ENCODE peak calls at places on chromosomes 12 and 14, in five cellular contexts. E is HepG2, B is NT2/D1, O is GM12878, K is H1. T is an unnamed sample.

GRCh38 chr14:94115068-94115591 is 4.6 kb downstream of the IFI27 start:
- DNase-seq in E (no peak), B (no peak), O (no peak), K (no peak), T (no peak)

GRCh38 chr12:125093681-125094025 is 28.4 kb downstream of the AACS start:
- DNase-seq in E (no peak), B (no peak), O (no peak), K (no peak), T (no peak)

GRCh38 chr14:99575043-99576023 is 28.7 kb downstream of the CCDC85C start:
- DNase-seq in E (peak; percentile 52), B (no peak), O (no peak), K (no peak), T (peak; percentile 24)

GRCh38 chr12:108804361-108804949 is 52.9 kb downstream of the SSH1 start:
- DNase-seq in E (no peak), B (no peak), O (no peak), K (no peak), T (no peak)

GRCh38 chr12:59780605-59781135 is 184.8 kb downstream of the SLC16A7 start:
- DNase-seq in E (peak; percentile 7), B (peak; percentile 18), O (no peak), K (peak; percentile 9), T (no peak)

GRCh38 chr12:54596526-54596946 is 8.1 kb upstream of the PPP1R1A start:
- DNase-seq in E (peak; percentile 40), B (peak; percentile 77), O (no peak), K (peak; percentile 50), T (peak; percentile 74)

GRCh38 chr14:102212845-102213244 is 73.1 kb downstream of the WDR20 start:
- DNase-seq in E (no peak), B (no peak), O (no peak), K (no peak), T (no peak)

GRCh38 chr12:2627343-2628191 is 167.2 kb upstream of the FKBP4 start:
- DNase-seq in E (no peak), B (no peak), O (no peak), K (no peak), T (no peak)

GRCh38 chr12:116040412-116040811 is 237.1 kb downstream of the MED13L start:
- DNase-seq in E (no peak), B (no peak), O (no peak), K (no peak), T (no peak)

GRCh38 chr12:42791399-42791798 is 201.9 kb upstream of the PRICKLE1 start:
- DNase-seq in E (no peak), B (no peak), O (no peak), K (no peak), T (no peak)

GRCh38 chr12:39043425-39043824 is 138.0 kb upstream of the CPNE8 start:
- DNase-seq in E (no peak), B (no peak), O (no peak), K (no peak), T (no peak)

GRCh38 chr14:93137864-93138263 is 22.1 kb upstream of the ITPK1 start:
- DNase-seq in E (peak; percentile 56), B (no peak), O (no peak), K (no peak), T (peak; percentile 41)

GRCh38 chr14:76904100-76904739 is 78.0 kb downstream of the LRRC74A start:
- DNase-seq in E (no peak), B (no peak), O (no peak), K (no peak), T (no peak)

GRCh38 chr12:54572881-54573280 is 15.6 kb downstream of the PPP1R1A start:
- DNase-seq in E (no peak), B (no peak), O (no peak), K (no peak), T (no peak)

GRCh38 chr12:19105468-19105867 is 24.1 kb upstream of the PLEKHA5 start:
- DNase-seq in E (no peak), B (no peak), O (no peak), K (no peak), T (no peak)

GRCh38 chr12:56315626-56316473 is at the start of gene CNPY2:
- DNase-seq in E (peak; percentile 99), B (peak; percentile 99), O (peak; percentile 97), K (peak; percentile 98), T (peak; percentile 92)

GRCh38 chr12:131915774-131916173 is 13.3 kb upstream of the PUS1 start:
- DNase-seq in E (no peak), B (no peak), O (no peak), K (no peak), T (no peak)
- TF ChIP-seq SUZ12 in E (no peak), B (no peak), O (no peak), K (no peak), T (no peak)

DNA sequence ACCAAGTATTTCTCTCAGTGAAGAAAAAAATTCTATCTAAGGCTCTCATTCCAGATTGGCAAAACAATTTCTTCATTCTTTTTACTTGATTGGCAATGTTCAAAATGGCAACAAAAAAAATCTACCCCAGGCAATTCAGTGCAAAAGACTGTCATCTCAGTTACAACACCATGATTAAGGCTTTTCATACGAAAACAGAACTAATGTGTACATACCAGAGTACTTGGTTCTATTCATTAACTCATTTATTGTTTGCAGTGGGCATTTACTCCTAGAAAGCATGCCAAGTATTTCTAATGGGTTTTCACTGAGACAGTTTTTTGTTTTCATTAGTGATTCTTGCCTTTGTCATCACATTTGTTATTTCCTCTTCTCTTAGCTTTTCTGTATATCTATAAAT is 33.0 kb downstream of the DBX2 start:
- DNase-seq in E (no peak), B (no peak), O (no peak), K (no peak), T (no peak)
- TF ChIP-seq SUZ12 in E (no peak), B (no peak), O (no peak), K (no peak), T (no peak)

GRCh38 chr14:78291958-78292357 is 121.8 kb downstream of the NRXN3 start:
- DNase-seq in E (no peak), B (no peak), O (peak; percentile 3), K (no peak), T (no peak)

GRCh38 chr14:78286210-78286609 is 116.0 kb downstream of the NRXN3 start:
- DNase-seq in E (no peak), B (no peak), O (no peak), K (no peak), T (no peak)
- TF ChIP-seq SUZ12 in E (no peak), B (no peak), O (no peak), K (no peak), T (no peak)

GRCh38 chr14:44897041-44897843 is 64.5 kb downstream of the KLHL28 start:
- DNase-seq in E (peak; percentile 94), B (peak; percentile 82), O (peak; percentile 89), K (peak; percentile 91), T (peak; percentile 98)

GRCh38 chr14:44898547-44898946 is 63.2 kb downstream of the KLHL28 start:
- DNase-seq in E (no peak), B (no peak), O (no peak), K (no peak), T (no peak)

GRCh38 chr14:44896275-44897040 is 65.3 kb downstream of the KLHL28 start:
- DNase-seq in E (peak; percentile 33), B (no peak), O (no peak), K (no peak), T (no peak)

GRCh38 chr14:44897844-44898151 is 63.9 kb downstream of the KLHL28 start:
- DNase-seq in E (no peak), B (no peak), O (no peak), K (no peak), T (no peak)

GRCh38 chr14:44901696-44902095 is 60.1 kb downstream of the KLHL28 start:
- DNase-seq in E (peak; percentile 18), B (no peak), O (no peak), K (no peak), T (no peak)
- TF ChIP-seq SUZ12 in E (no peak), B (no peak), O (no peak), K (no peak), T (no peak)

DNA sequence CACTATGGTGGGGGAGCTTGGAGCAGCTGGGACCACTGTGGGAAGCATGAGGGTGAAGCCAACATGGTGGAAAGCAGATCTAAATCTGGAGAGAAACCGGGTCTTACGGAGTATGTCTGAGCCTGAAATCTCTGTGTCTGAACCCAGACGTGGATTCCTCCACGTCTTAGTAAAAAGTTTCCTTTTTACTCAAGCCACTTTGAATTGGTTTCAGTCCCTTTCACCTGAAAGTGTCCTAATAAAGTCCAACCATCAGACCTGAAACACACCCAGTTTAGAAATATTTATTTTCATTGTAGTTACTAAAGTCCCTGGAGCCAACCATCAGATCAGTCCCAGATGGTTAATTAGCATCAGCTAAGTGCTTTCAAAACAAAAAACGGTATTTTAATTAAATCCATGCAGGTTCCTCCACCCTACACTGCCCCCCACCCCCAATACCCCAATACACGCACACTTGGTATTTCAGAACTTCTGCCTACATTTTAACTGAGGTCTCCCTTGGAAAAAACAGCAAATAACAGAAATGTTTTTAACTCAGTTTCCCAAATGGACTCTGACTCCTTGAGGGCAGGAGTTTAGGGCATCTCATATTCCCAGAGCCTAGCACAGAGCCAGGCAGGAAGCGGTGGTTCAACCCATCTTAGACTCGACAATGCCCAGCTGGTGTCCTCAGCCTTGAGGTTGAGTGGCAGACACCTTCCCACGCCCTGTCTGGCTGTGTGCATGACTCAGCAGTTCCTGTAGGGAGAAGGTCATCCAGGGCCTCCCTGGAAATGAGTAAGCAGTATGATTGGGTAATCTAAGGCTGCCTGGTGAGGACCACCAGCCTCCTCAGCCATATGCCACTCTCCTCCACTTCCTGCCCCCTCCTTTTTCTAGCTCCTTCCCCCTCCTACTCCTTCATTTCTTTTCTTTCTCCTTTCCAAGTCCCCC is 175.8 kb downstream of the TTC8 start:
- DNase-seq in E (peak; percentile 29), B (peak; percentile 16), O (no peak), K (no peak), T (peak; percentile 24)
- TF ChIP-seq SUZ12 in E (no peak), B (no peak), O (no peak), K (no peak), T (no peak)

GRCh38 chr12:131864469-131864868 is 30.0 kb upstream of the ULK1 start:
- DNase-seq in E (no peak), B (no peak), O (no peak), K (no peak), T (no peak)

GRCh38 chr12:131862600-131862993 is 31.8 kb upstream of the ULK1 start:
- DNase-seq in E (no peak), B (no peak), O (no peak), K (no peak), T (no peak)

GRCh38 chr12:131863711-131864396 is 30.6 kb upstream of the ULK1 start:
- DNase-seq in E (no peak), B (no peak), O (no peak), K (no peak), T (no peak)

GRCh38 chr12:131862084-131862441 is 32.4 kb upstream of the ULK1 start:
- DNase-seq in E (peak; percentile 41), B (no peak), O (no peak), K (no peak), T (no peak)

DNA sequence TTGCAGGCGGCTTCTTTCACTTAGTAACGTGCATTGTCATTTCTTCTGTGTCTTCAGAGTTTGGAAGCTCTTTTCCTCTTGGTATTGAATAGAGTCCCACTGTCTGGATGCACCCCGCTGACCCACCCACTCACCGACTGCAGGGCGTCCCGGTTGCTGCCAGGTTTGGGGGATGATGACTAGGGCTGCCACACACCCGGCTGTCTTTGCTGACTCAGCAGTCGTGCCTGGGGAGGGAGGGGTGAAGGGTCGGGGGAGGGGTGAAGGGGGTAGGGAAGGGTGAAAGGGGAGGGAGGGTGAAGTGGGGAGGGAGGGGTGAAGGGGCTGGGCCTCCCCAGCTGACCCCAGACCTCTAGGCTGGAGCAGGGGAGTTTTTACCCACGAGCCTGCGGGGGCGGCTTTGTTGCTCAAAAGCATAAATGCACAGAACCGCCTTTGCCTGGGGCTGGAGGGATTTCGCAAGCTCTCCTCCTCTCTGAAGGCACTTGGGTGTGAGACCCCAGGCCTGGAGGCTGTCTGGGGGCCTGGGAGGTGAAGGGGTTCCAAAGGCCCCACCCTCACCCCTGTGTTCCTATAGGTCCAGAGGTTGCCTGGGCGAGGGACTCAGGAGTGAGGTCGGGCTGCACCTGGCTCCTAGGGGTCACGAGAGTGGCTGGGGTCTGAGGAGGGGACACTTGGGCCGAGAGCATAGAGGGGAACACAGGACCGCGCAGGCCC is 31.3 kb upstream of the ULK1 start:
- DNase-seq in E (no peak), B (no peak), O (no peak), K (no peak), T (no peak)
- TF ChIP-seq SUZ12 in E (no peak), B (no peak), O (no peak), K (no peak), T (no peak)